ENCODE peak calls at places on chromosome 18, in six cellular contexts. Q, F, E, T, W and H are unnamed samples.
A peak's percentile ranks its signal among the peaks of the same experiment; 100 is the strongest.

GRCh38 chr18:38966846-38967245 is 1401.2 kb upstream of the CELF4 start:
- DNase-seq in Q (no peak), F (no peak), E (no peak), T (no peak), W (no peak), H (no peak)

GRCh38 chr18:33746261-33746660 is 168.2 kb downstream of the ASXL3 start:
- DNase-seq in Q (no peak), F (no peak), E (no peak), T (no peak), W (no peak), H (no peak)

GRCh38 chr18:67218556-67218955 is 298.0 kb downstream of the DSEL start:
- DNase-seq in Q (no peak), F (peak; percentile 57), E (no peak), T (no peak), W (no peak), H (no peak)

GRCh38 chr18:79934311-79935097 is 16.9 kb downstream of the SLC66A2 start:
- DNase-seq in Q (peak; percentile 64), F (no peak), E (no peak), T (no peak), W (no peak), H (peak; percentile 60)

GRCh38 chr18:50006470-50007046 is 188.4 kb downstream of the MYO5B start:
- DNase-seq in Q (no peak), F (no peak), E (no peak), T (peak; percentile 24), W (no peak), H (no peak)

GRCh38 chr18:77131652-77132368 is 773 bp downstream of the MBP start:
- DNase-seq in Q (peak; percentile 77), F (no peak), E (no peak), T (peak; percentile 89), W (no peak), H (peak; percentile 49)

GRCh38 chr18:36760598-36760997 is 68.2 kb downstream of the TPGS2 start:
- DNase-seq in Q (no peak), F (no peak), E (no peak), T (no peak), W (no peak), H (no peak)

GRCh38 chr18:78737006-78737915 is 242.4 kb upstream of the SALL3 start:
- DNase-seq in Q (no peak), F (no peak), E (no peak), T (no peak), W (no peak), H (no peak)

GRCh38 chr18:49646864-49647263 is 85.0 kb downstream of the LIPG start:
- DNase-seq in Q (no peak), F (no peak), E (no peak), T (no peak), W (no peak), H (no peak)

GRCh38 chr18:56974141-56974540 is 172.7 kb upstream of the BOD1L2 start:
- DNase-seq in Q (no peak), F (no peak), E (no peak), T (no peak), W (no peak), H (no peak)

GRCh38 chr18:56977771-56978170 is 169.1 kb upstream of the BOD1L2 start:
- DNase-seq in Q (no peak), F (no peak), E (no peak), T (no peak), W (no peak), H (no peak)

GRCh38 chr18:56973487-56973886 is 173.4 kb upstream of the BOD1L2 start:
- DNase-seq in Q (no peak), F (peak; percentile 46), E (no peak), T (no peak), W (no peak), H (peak; percentile 2)

GRCh38 chr18:56977284-56977683 is 169.6 kb upstream of the BOD1L2 start:
- DNase-seq in Q (no peak), F (no peak), E (no peak), T (no peak), W (no peak), H (no peak)

GRCh38 chr18:56975276-56975675 is 171.6 kb upstream of the BOD1L2 start:
- DNase-seq in Q (no peak), F (no peak), E (no peak), T (no peak), W (no peak), H (no peak)
- TF ChIP-seq CTCF in Q (no peak), F (no peak), E (no peak), T (no peak), W (no peak), H (no peak)

DNA sequence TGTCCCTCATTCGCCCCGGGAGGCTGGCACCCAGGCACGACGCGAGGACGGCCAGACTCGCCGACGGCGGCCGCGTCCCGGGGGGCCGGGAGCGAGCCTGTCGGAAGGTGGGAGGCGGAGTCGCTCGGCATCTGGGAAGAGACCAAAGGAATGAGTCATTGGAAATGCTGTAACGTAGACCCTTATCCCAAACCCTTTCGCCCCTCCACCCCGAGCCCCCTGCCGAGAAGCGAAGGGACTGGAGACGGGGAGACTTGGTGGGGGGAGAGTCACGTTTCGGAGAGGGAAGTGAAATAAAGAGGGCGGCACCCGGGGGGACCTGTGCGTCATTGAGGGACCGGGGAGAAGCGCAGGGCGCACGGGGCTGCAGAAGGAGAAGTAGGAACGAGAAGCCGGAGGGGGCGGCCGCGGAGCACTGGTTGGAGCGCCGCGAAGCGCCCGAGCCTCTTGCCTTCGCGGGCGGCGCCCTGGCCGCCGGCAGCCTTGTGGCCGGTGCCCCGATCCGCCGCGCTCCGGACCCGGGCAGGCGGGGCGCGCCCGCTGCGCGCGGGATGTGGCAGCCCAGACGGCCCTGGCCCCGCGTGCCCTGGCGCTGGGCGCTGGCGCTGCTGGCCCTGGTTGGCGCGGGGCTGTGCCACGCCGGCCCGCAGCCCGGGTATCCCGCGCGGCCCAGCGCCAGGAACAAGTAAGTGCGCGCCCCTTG is at the start of gene EMILIN2:
- DNase-seq in Q (peak; percentile 62), F (peak; percentile 37), E (no peak), T (peak; percentile 22), W (no peak), H (peak; percentile 53)
- TF ChIP-seq CTCF in Q (no peak), F (no peak), E (no peak), T (no peak), W (no peak), H (no peak)

DNA sequence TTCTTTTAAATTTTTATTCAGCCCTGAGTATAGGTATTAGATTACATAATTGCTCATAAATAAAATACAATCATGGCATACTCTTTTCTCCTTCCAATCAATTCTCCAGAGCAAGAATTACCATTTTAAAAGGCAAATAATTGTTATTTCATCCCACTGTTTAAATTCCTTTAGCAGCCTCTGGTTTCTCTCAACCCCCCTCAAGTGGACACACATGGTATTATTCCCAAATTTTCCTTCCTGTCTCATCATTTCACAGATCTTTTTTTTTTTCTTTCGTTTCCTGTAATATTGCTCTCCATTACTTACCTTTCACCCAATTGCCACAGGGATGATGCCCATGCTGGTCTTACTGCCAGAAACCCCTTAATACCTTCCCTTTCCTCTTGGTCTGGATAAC is 385.2 kb downstream of the RIT2 start:
- DNase-seq in Q (no peak), F (no peak), E (no peak), T (no peak), W (no peak), H (peak; percentile 10)
- TF ChIP-seq CTCF in Q (peak; percentile 29), F (no peak), E (no peak), T (no peak), W (no peak), H (peak; percentile 30)

GRCh38 chr18:35362531-35362930 is 14.6 kb downstream of the ZNF396 start:
- DNase-seq in Q (no peak), F (no peak), E (no peak), T (no peak), W (no peak), H (no peak)
- TF ChIP-seq CTCF in Q (no peak), F (no peak), E (no peak), T (no peak), W (no peak), H (no peak)

GRCh38 chr18:41146301-41146700 is 808.7 kb upstream of the PIK3C3 start:
- DNase-seq in Q (no peak), F (no peak), E (no peak), T (no peak), W (no peak), H (no peak)
- TF ChIP-seq CTCF in Q (no peak), F (no peak), E (no peak), T (no peak), W (no peak), H (no peak)

GRCh38 chr18:71398530-71398929 is 1109.7 kb downstream of the SOCS6 start:
- DNase-seq in Q (peak; percentile 10), F (no peak), E (no peak), T (peak; percentile 32), W (no peak), H (peak; percentile 70)
- TF ChIP-seq CTCF in Q (peak; percentile 21), F (no peak), E (no peak), T (peak; percentile 28), W (no peak), H (peak; percentile 70)

GRCh38 chr18:73147591-73147990 is 279.8 kb upstream of the NETO1 start:
- DNase-seq in Q (no peak), F (no peak), E (no peak), T (no peak), W (no peak), H (no peak)
- TF ChIP-seq CTCF in Q (no peak), F (no peak), E (no peak), T (no peak), W (no peak), H (no peak)

DNA sequence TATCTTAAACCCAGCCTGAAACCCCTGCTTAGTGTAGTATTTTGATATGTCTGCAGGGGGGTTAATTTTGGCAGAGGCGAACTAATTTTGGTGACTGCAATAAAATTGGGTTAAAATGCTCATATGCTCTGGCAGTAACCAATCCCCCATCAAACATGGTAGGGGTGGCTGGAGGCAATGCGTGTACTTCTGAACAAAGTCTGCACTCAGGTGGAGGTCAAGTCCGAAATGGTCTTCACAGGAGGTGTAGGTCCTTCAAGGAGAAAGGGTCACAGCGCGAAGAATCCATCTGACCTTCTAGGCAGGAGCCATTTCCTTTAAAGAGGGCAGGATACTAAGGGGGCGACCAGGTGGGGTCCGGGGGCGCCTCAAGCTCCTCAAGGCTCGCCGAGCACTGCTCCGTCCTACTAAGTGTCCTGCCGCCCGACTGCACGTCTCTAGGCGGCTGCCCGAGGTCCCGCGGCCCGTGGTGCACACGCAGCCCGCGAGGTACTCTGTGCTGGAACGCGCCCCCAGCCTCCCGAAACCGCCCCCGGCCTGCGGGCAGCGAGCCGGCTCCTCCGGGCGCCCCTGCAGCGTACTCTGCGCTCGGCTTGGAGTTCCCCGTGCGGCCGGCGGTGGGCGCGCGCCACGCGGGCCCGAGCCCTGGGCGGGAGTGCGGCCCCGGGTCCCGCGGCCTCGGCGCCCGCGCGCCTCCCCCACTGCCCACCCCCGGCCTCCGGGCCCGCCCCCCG is 1.7 kb upstream of the LDLRAD4 start:
- DNase-seq in Q (peak; percentile 77), F (no peak), E (no peak), T (peak; percentile 23), W (no peak), H (peak; percentile 20)
- TF ChIP-seq CTCF in Q (peak; percentile 28), F (no peak), E (no peak), T (no peak), W (peak; percentile 1), H (no peak)